ENCODE peak calls at places on chromosomes 4 and X, in six cellular contexts. Q is upper lobe of right lung, T is DND-41, W is astrocyte of the cerebellum, I is thyroid gland, J is HCT116. A is an unnamed sample.

GRCh38 chrX:38089173-38089982 is 83.0 kb downstream of the SYTL5 start:
- DNase-seq in Q (no peak), T (no peak), W (no peak), I (no peak), J (no peak), A (no peak)

GRCh38 chr4:33626242-33626641 is 2618.1 kb downstream of the ARAP2 start:
- DNase-seq in Q (no peak), T (no peak), W (no peak), I (no peak), J (no peak), A (no peak)

GRCh38 chrX:56728321-56728720 is 722 bp upstream of the NBDY start:
- DNase-seq in Q (no peak), T (no peak), W (no peak), I (no peak), J (no peak), A (no peak)

GRCh38 chrX:39518451-39519212 is 579.1 kb downstream of the BCOR start:
- DNase-seq in Q (no peak), T (no peak), W (no peak), I (peak; percentile 59), J (no peak), A (no peak)

GRCh38 chr4:89196745-89197144 is 85.4 kb downstream of the TIGD2 start:
- DNase-seq in Q (no peak), T (no peak), W (no peak), I (no peak), J (no peak), A (no peak)

GRCh38 chr4:186927624-186928023 is 204.0 kb upstream of the FAT1 start:
- DNase-seq in Q (no peak), T (no peak), W (no peak), I (no peak), J (peak; percentile 60), A (no peak)

GRCh38 chr4:152556814-152557213 is 20.9 kb upstream of the FBXW7 start:
- DNase-seq in Q (no peak), T (no peak), W (no peak), I (no peak), J (no peak), A (no peak)

GRCh38 chrX:107154787-107155620 is 36.4 kb upstream of the RBM41 start:
- DNase-seq in Q (no peak), T (no peak), W (no peak), I (no peak), J (no peak), A (no peak)

GRCh38 chr4:23153076-23153475 is 460.3 kb downstream of the GBA3 start:
- DNase-seq in Q (no peak), T (no peak), W (no peak), I (no peak), J (no peak), A (no peak)

GRCh38 chr4:5052726-5053425 is 1.6 kb downstream of the STK32B start:
- DNase-seq in Q (no peak), T (no peak), W (no peak), I (no peak), J (no peak), A (no peak)

GRCh38 chr4:169143335-169143734 is 127.4 kb downstream of the SH3RF1 start:
- DNase-seq in Q (no peak), T (no peak), W (no peak), I (peak; percentile 33), J (no peak), A (no peak)

GRCh38 chr4:94621491-94622080 is 136.2 kb upstream of the BMPR1B start:
- DNase-seq in Q (no peak), T (peak; percentile 42), W (peak; percentile 36), I (no peak), J (peak; percentile 38), A (no peak)

GRCh38 chr4:80566203-80566872 is 230.8 kb downstream of the CFAP299 start:
- DNase-seq in Q (no peak), T (no peak), W (no peak), I (no peak), J (no peak), A (no peak)
- H3K4me3 ChIP-seq in Q (peak overlapping the region; percentile 25), T (no peak overlapping the region), W (no peak overlapping the region), I (no peak overlapping the region), J (no peak overlapping the region), A (peak overlapping the region; percentile 15)

DNA sequence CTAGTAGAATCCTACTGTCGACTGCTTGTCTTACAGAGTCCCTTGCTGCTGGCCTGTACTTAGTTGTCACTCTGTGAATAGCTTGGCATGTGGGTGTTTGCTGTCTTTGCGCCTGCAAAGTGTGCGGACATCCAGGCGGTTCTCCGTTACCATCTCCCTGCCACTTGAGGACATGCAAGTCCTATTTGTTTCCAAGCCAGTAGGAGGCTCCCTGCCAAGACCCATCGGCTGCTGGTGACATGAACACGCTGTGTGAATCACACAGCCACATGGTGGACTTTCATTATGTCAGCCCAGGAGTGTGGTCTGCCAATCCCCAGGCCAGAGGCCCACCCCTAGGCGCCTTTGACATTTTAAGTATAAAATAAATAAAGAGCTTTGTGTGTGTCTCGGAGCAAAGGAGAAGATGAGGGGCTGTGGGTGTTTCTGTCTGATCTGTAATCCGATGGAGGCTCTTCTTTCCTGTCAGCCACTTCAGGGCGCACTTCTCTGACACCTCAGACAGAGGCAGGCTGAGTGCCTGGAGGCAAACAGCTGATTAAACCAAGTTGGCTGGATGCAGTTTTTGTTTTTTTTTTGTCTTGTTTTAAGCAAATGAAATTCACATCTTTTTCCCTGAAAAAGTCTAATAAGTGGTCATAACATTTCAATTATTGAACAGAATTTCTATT is 51.5 kb downstream of the ALPK1 start:
- DNase-seq in Q (peak; percentile 63), T (no peak), W (no peak), I (peak; percentile 76), J (peak; percentile 32), A (peak; percentile 68)
- TF ChIP-seq CTCF in Q (no peak), T (peak; percentile 11), W (peak; percentile 19), I (no peak), J (peak; percentile 34), A (peak; percentile 44)

GRCh38 chrX:25012433-25012735 is 3.4 kb downstream of the ARX start:
- DNase-seq in Q (no peak), T (no peak), W (no peak), I (no peak), J (no peak), A (no peak)

GRCh38 chrX:25014366-25014838 is 1.4 kb downstream of the ARX start:
- DNase-seq in Q (no peak), T (no peak), W (no peak), I (no peak), J (no peak), A (no peak)

GRCh38 chrX:25013593-25014365 is 2.0 kb downstream of the ARX start:
- DNase-seq in Q (no peak), T (no peak), W (no peak), I (no peak), J (no peak), A (no peak)

GRCh38 chrX:25011589-25012432 is 4.0 kb downstream of the ARX start:
- DNase-seq in Q (no peak), T (no peak), W (no peak), I (no peak), J (no peak), A (no peak)

GRCh38 chrX:25012793-25013592 is 2.8 kb downstream of the ARX start:
- DNase-seq in Q (no peak), T (no peak), W (no peak), I (no peak), J (no peak), A (no peak)
- H3K4me3 ChIP-seq in Q (no peak overlapping the region), T (no peak overlapping the region), W (no peak overlapping the region), I (no peak overlapping the region), J (peak overlapping the region; percentile 25), A (no peak overlapping the region)

GRCh38 chrX:115018040-115018647 is 728 bp upstream of the IL13RA2 start:
- DNase-seq in Q (no peak), T (no peak), W (no peak), I (no peak), J (no peak), A (no peak)

GRCh38 chrX:115018944-115019343 is 1.5 kb upstream of the IL13RA2 start:
- DNase-seq in Q (no peak), T (no peak), W (no peak), I (no peak), J (no peak), A (no peak)

GRCh38 chrX:115021121-115021520 is 3.7 kb upstream of the IL13RA2 start:
- DNase-seq in Q (no peak), T (no peak), W (no peak), I (no peak), J (no peak), A (no peak)

GRCh38 chrX:115023811-115024210 is 6.4 kb upstream of the IL13RA2 start:
- DNase-seq in Q (no peak), T (no peak), W (no peak), I (no peak), J (no peak), A (no peak)

DNA sequence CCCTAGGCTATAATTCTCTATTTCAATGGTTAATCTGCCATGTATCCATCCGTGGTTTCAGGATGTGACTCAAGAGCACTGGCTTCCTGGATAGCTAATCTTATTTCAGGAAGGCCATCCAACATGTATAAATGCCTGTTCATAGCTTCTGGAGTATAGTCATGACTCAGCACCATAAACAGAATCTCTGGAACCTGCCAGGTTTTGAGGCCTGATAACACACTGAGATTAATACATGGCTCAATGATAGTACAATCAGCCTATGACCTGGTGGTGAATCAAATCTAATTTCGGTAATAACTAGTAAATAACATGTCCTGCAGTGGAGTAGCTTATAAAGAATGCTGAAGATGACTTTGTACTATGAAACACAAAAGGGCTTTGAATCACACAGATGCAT is 5.7 kb upstream of the IL13RA2 start:
- DNase-seq in Q (no peak), T (no peak), W (peak; percentile 24), I (no peak), J (peak; percentile 15), A (peak; percentile 47)
- TF ChIP-seq CTCF in Q (no peak), T (no peak), W (no peak), I (no peak), J (no peak), A (no peak)

GRCh38 chr4:80184053-80184790 is 13.1 kb upstream of the PRDM8 start:
- DNase-seq in Q (peak; percentile 91), T (peak; percentile 88), W (peak; percentile 62), I (peak; percentile 77), J (peak; percentile 48), A (no peak)
- H3K4me3 ChIP-seq in Q (peak overlapping the region; percentile 63), T (peak overlapping the region; percentile 15), W (peak overlapping the region; percentile 89), I (no peak overlapping the region), J (peak overlapping the region; percentile 73), A (peak overlapping the region; percentile 83)

GRCh38 chrX:54085666-54086065 is 41.4 kb upstream of the PHF8 start:
- DNase-seq in Q (no peak), T (no peak), W (no peak), I (no peak), J (no peak), A (no peak)

GRCh38 chrX:54087661-54088060 is 43.4 kb upstream of the PHF8 start:
- DNase-seq in Q (no peak), T (no peak), W (no peak), I (no peak), J (no peak), A (no peak)

GRCh38 chrX:54093159-54093558 is 48.9 kb upstream of the PHF8 start:
- DNase-seq in Q (no peak), T (no peak), W (no peak), I (no peak), J (no peak), A (no peak)

GRCh38 chrX:54090880-54091279 is 46.6 kb upstream of the PHF8 start:
- DNase-seq in Q (no peak), T (no peak), W (no peak), I (no peak), J (no peak), A (no peak)

GRCh38 chrX:54089191-54089590 is 44.9 kb upstream of the PHF8 start:
- DNase-seq in Q (no peak), T (no peak), W (no peak), I (no peak), J (no peak), A (no peak)
- TF ChIP-seq CTCF in Q (no peak), T (no peak), W (no peak), I (no peak), J (no peak), A (no peak)